ENCODE peak calls at places on chromosomes 2 and 18, in five cellular contexts. P, T, W, C and Q are unnamed samples.

GRCh38 chr2:42951263-42951938 is 159.0 kb upstream of the HAAO start:
- DNase-seq in P (no peak), T (no peak), C (peak; percentile 72), W (no peak), Q (no peak)

GRCh38 chr2:231791107-231791506 is 4.9 kb downstream of the COPS7B start:
- DNase-seq in P (peak; percentile 29), C (no peak), W (no peak), T (no peak), Q (no peak)

GRCh38 chr2:6924101-6924917 is 7.1 kb downstream of the RNF144A start:
- DNase-seq in W (no peak), P (no peak), T (no peak), C (no peak), Q (no peak)

GRCh38 chr2:118197011-118197695 is 108.9 kb downstream of the INSIG2 start:
- DNase-seq in C (peak; percentile 53), P (no peak), W (peak; percentile 2), T (no peak), Q (no peak)

GRCh38 chr2:85548608-85548900 is 9.6 kb downstream of the MAT2A start:
- DNase-seq in P (no peak), T (no peak), C (peak; percentile 15), W (no peak), Q (no peak)

GRCh38 chr2:223113161-223113560 is 61.2 kb downstream of the KCNE4 start:
- DNase-seq in W (peak; percentile 22), C (peak; percentile 49), T (no peak), P (no peak), Q (peak; percentile 41)

GRCh38 chr2:224556381-224556780 is 28.8 kb downstream of the CUL3 start:
- DNase-seq in T (no peak), P (no peak), W (no peak), C (peak; percentile 33), Q (no peak)

GRCh38 chr2:241852981-241853631 is 5.6 kb downstream of the PDCD1 start:
- DNase-seq in P (no peak), C (no peak), T (peak; percentile 42), W (no peak), Q (no peak)

GRCh38 chr18:46260016-46260878 is 156.1 kb downstream of the HAUS1 start:
- DNase-seq in C (peak; percentile 78), T (no peak), P (no peak), W (peak; percentile 79), Q (peak; percentile 75)

GRCh38 chr2:112921982-112922381 is 11.0 kb downstream of the IL37 start:
- DNase-seq in W (no peak), C (no peak), T (no peak), P (peak; percentile 70), Q (no peak)

GRCh38 chr2:83233284-83233683 is 1225.8 kb downstream of the SUCLG1 start:
- DNase-seq in P (no peak), C (peak; percentile 1), W (no peak), T (no peak), Q (peak; percentile 1)

GRCh38 chr18:44510376-44510775 is 170.3 kb upstream of the SETBP1 start:
- DNase-seq in C (no peak), P (no peak), W (no peak), T (no peak), Q (no peak)

GRCh38 chr2:40256649-40257048 is 195.2 kb downstream of the SLC8A1 start:
- DNase-seq in C (peak; percentile 36), P (no peak), T (no peak), W (no peak), Q (peak; percentile 29)

DNA sequence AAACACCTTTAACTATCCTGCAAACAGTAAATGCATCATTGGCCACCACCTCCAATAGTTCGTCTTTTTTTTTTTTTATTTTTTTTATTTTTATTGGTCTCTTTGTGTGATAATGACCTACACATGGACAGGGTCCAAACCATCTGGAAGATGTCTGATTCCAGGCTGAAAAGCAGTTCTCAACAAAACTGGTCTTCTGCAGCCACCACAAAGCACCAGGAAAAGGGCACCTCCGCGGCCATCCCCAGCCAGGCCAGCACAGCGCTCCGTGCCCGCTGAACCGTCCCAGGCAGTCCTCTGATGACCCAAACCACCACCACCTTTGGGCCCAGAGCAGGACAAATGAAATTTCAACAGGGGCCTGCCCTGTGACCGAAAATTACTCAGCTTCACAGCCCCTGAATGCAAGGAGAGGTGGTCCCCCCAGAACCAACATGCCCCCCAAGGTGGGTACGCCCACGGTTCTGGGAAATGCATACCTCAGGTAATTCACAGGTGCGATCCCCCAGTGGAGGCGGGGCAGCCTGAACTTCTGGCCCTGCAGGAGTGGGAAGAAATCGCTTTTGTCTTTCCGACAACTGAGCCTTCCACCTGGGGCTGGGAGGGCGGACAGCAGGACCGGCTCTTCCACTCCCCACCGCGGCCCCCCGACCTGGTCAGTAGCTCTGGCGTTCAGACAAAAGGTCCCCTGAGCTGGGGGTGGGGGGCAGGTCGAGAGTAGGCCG is 1.6 kb downstream of the ARL4C start:
- DNase-seq in P (no peak), C (peak; percentile 45), T (peak; percentile 66), W (no peak), Q (no peak)
- H3K4me3 ChIP-seq in P (peak overlapping the region; percentile 54), C (peak overlapping the region; percentile 82), T (peak overlapping the region; percentile 99), W (peak overlapping the region; percentile 81), Q (peak overlapping the region; percentile 66)

DNA sequence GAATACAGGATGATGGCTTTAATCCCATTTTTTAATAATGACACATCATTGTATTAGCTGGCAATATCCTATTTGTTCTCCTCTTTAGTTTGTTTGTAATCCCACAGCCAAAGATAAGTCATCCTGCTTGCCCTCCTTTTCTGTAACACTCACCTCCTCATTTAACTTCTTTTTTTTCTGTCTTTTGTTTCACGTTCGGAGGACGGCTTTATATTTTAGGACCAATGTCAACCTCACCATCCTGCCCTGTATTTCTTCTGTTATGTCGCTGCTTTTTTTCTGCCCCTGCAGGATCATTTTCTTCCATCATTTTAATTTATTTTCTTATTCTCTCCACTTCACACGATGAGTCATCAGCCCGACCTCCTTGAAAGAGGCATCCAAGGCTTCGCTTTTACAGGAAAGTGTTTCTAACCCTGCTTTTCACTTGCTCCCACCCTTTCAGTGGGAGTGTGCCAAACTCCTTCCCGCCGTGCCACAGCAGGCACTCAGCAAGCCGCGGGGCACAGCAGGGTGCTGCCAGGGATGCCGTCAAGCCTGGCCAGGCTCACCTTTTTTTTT is 11.4 kb downstream of the RAB31 start:
- DNase-seq in C (peak; percentile 97), W (peak; percentile 93), P (no peak), T (no peak), Q (peak; percentile 93)
- H3K4me3 ChIP-seq in C (peak overlapping the region; percentile 63), W (peak overlapping the region; percentile 9), P (no peak overlapping the region), T (no peak overlapping the region), Q (peak overlapping the region; percentile 15)

DNA sequence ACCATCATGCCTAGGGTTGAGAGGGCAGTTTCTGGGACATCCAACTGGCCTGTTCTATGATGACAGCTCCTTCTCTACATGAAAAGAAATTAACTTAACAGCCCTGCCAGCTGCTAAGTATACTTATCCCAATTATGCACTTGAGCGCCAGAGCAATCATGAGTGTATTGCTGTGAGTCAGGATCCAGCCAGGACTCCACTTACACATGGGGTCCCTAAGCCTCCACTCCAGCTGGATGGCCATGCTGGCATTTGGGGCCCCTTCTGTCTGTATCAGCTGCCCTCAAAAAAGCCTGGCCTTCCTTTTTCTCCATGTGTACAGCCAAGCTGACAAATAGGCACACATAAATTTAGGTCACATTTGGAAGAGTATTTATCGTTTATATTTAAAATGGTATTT is 481.9 kb downstream of the TMX3 start:
- DNase-seq in T (no peak), C (no peak), W (no peak), P (no peak), Q (no peak)
- H3K4me3 ChIP-seq in T (no peak overlapping the region), C (no peak overlapping the region), W (no peak overlapping the region), P (no peak overlapping the region), Q (no peak overlapping the region)

GRCh38 chr18:80037300-80037699 is 3.1 kb downstream of the RBFA start:
- DNase-seq in T (no peak), P (no peak), C (peak; percentile 3), W (no peak), Q (no peak)

GRCh38 chr18:80034068-80034851 is at the start of gene RBFA:
- DNase-seq in W (peak; percentile 99), P (peak; percentile 97), T (peak; percentile 100), C (peak; percentile 100), Q (peak; percentile 87)

GRCh38 chr18:80034852-80035406 is 695 bp downstream of the RBFA start:
- DNase-seq in W (peak; percentile 1), C (peak; percentile 55), P (peak; percentile 58), T (no peak), Q (no peak)

GRCh38 chr18:80037869-80038630 is 3.8 kb downstream of the RBFA start:
- DNase-seq in P (no peak), C (no peak), W (no peak), T (no peak), Q (no peak)

GRCh38 chr18:80035997-80036396 is 1.8 kb downstream of the RBFA start:
- DNase-seq in T (no peak), C (no peak), W (no peak), P (no peak), Q (no peak)
- H3K4me3 ChIP-seq in T (no peak overlapping the region), C (peak overlapping the region; percentile 97), W (no peak overlapping the region), P (no peak overlapping the region), Q (no peak overlapping the region)

DNA sequence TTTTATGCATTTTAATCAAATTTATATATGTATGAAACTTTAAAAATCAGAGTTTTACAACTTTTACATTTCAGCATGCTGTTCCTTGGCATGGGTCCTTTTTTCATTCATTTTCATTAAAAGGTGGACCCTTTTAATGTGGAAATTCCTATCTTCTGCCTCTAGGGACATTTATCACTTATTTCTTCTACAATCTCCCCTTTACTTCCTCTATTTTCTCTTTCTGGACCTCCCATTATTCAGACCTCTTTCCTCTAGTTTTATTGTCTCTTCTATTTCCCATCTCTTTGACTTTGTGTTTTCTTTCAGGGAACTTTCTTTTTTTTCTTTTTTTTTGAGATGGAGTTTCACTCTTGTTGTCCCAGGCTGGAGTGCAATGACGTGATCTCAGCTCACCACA is 5.7 kb downstream of the PROC start:
- DNase-seq in P (no peak), W (no peak), C (no peak), T (no peak), Q (no peak)
- H3K4me3 ChIP-seq in P (no peak overlapping the region), W (peak overlapping the region; percentile 31), C (peak overlapping the region; percentile 66), T (no peak overlapping the region), Q (no peak overlapping the region)

GRCh38 chr18:500556-501405 is at the start of gene COLEC12:
- DNase-seq in T (no peak), P (no peak), C (peak; percentile 61), W (peak; percentile 21), Q (no peak)

GRCh38 chr18:498901-499300 is 1.6 kb downstream of the COLEC12 start:
- DNase-seq in C (peak; percentile 32), P (no peak), W (peak; percentile 26), T (no peak), Q (no peak)

GRCh38 chr18:501406-501714 is 859 bp upstream of the COLEC12 start:
- DNase-seq in P (no peak), T (no peak), W (no peak), C (no peak), Q (no peak)

GRCh38 chr18:500230-500555 is 308 bp downstream of the COLEC12 start:
- DNase-seq in C (no peak), P (no peak), T (no peak), W (peak; percentile 53), Q (no peak)

GRCh38 chr18:499351-500229 is 911 bp downstream of the COLEC12 start:
- DNase-seq in W (peak; percentile 71), P (no peak), C (peak; percentile 83), T (no peak), Q (no peak)
- H3K4me3 ChIP-seq in W (peak overlapping the region; percentile 59), P (peak overlapping the region; percentile 17), C (peak overlapping the region; percentile 77), T (no peak overlapping the region), Q (no peak overlapping the region)